ENCODE peak calls at places on chromosomes 7 and 10, in four cellular contexts. One of them, this sample, is unnamed.

GRCh38 chr10:124155781-124156401 is 62.5 kb upstream of the CHST15 start:
- DNase-seq in HCT116: no peak
- DNase-seq in HepG2: no peak
- DNase-seq in GM12878: no peak
- DNase-seq in this sample: no peak

GRCh38 chr7:78959471-78959870 is 494.0 kb downstream of the MAGI2 start:
- DNase-seq in GM12878: no peak
- DNase-seq in HepG2: no peak
- DNase-seq in HCT116: no peak
- DNase-seq in this sample: no peak

GRCh38 chr10:71084061-71084817 is 128.1 kb upstream of the UNC5B start:
- DNase-seq in HCT116: no peak
- DNase-seq in HepG2: no peak
- DNase-seq in GM12878: no peak
- DNase-seq in this sample: no peak

GRCh38 chr10:27564381-27564780 is 60.3 kb downstream of the RAB18 start:
- DNase-seq in HepG2: no peak
- DNase-seq in GM12878: no peak
- DNase-seq in HCT116: no peak
- DNase-seq in this sample: no peak

GRCh38 chr10:103451871-103452713 is at the start of gene CALHM2:
- DNase-seq in HCT116: no peak
- DNase-seq in HepG2: peak; percentile 13
- DNase-seq in GM12878: no peak
- DNase-seq in this sample: no peak

GRCh38 chr10:86387221-86387794 is 20.7 kb upstream of the GRID1 start:
- DNase-seq in GM12878: no peak
- DNase-seq in HCT116: no peak
- DNase-seq in HepG2: no peak
- DNase-seq in this sample: no peak

GRCh38 chr7:152462995-152463713 is 27.4 kb upstream of the KMT2C start:
- DNase-seq in GM12878: no peak
- DNase-seq in HCT116: no peak
- DNase-seq in HepG2: no peak
- DNase-seq in this sample: peak; percentile 38

GRCh38 chr10:79237801-79238520 is 109.3 kb upstream of the PPIF start:
- DNase-seq in HCT116: no peak
- DNase-seq in HepG2: no peak
- DNase-seq in GM12878: no peak
- DNase-seq in this sample: no peak

GRCh38 chr7:107622937-107623336 is 37.7 kb upstream of the SLC26A4 start:
- DNase-seq in GM12878: no peak
- DNase-seq in HepG2: no peak
- DNase-seq in HCT116: no peak
- DNase-seq in this sample: no peak

GRCh38 chr7:31782411-31782991 is 95.5 kb downstream of the PPP1R17 start:
- DNase-seq in HepG2: peak; percentile 47
- DNase-seq in GM12878: peak; percentile 20
- DNase-seq in HCT116: peak; percentile 35
- DNase-seq in this sample: peak; percentile 75

GRCh38 chr10:43978091-43978490 is 329.4 kb upstream of the ZNF32 start:
- DNase-seq in GM12878: no peak
- DNase-seq in HCT116: no peak
- DNase-seq in HepG2: no peak
- DNase-seq in this sample: no peak

GRCh38 chr7:4144801-4145470 is 537.2 kb upstream of the FOXK1 start:
- DNase-seq in HepG2: no peak
- DNase-seq in HCT116: no peak
- DNase-seq in GM12878: no peak
- DNase-seq in this sample: no peak

GRCh38 chr7:77484785-77485184 is 52.3 kb upstream of the PTPN12 start:
- DNase-seq in HCT116: no peak
- DNase-seq in GM12878: no peak
- DNase-seq in HepG2: no peak
- DNase-seq in this sample: no peak

GRCh38 chr10:98344589-98345038 is 70.4 kb downstream of the PYROXD2 start:
- DNase-seq in HCT116: no peak
- DNase-seq in HepG2: no peak
- DNase-seq in GM12878: no peak
- DNase-seq in this sample: no peak

GRCh38 chr10:33273295-33274002 is 61.0 kb downstream of the NRP1 start:
- DNase-seq in GM12878: no peak
- DNase-seq in HepG2: peak; percentile 36
- DNase-seq in HCT116: no peak
- DNase-seq in this sample: no peak

GRCh38 chr7:81111358-81111757 is 192.5 kb upstream of the SEMA3C start:
- DNase-seq in HCT116: peak; percentile 13
- DNase-seq in HepG2: no peak
- DNase-seq in GM12878: no peak
- DNase-seq in this sample: no peak

GRCh38 chr10:42988517-42989395 is 88.1 kb upstream of the RET start:
- DNase-seq in HCT116: no peak
- DNase-seq in HepG2: no peak
- DNase-seq in GM12878: no peak
- DNase-seq in this sample: no peak

GRCh38 chr10:124058346-124059003 is 34.9 kb downstream of the CHST15 start:
- DNase-seq in HCT116: no peak
- DNase-seq in HepG2: no peak
- DNase-seq in GM12878: no peak
- DNase-seq in this sample: no peak

GRCh38 chr10:30763933-30764332 is 134.4 kb upstream of the LYZL2 start:
- DNase-seq in GM12878: no peak
- DNase-seq in HepG2: no peak
- DNase-seq in HCT116: no peak
- DNase-seq in this sample: no peak

GRCh38 chr7:16212610-16213009 is 208.7 kb downstream of the CRPPA start:
- DNase-seq in HCT116: no peak
- DNase-seq in HepG2: no peak
- DNase-seq in GM12878: no peak
- DNase-seq in this sample: no peak

GRCh38 chr7:94382746-94383145 is 11.9 kb upstream of the COL1A2 start:
- DNase-seq in GM12878: no peak
- DNase-seq in HepG2: no peak
- DNase-seq in HCT116: no peak
- DNase-seq in this sample: no peak

GRCh38 chr10:12950583-12951128 is 50.9 kb downstream of the CCDC3 start:
- DNase-seq in HCT116: no peak
- DNase-seq in GM12878: no peak
- DNase-seq in HepG2: no peak
- DNase-seq in this sample: no peak

GRCh38 chr7:95396136-95397032 is at the start of gene PON3:
- DNase-seq in GM12878: no peak
- DNase-seq in HepG2: peak; percentile 68
- DNase-seq in HCT116: peak; percentile 22
- DNase-seq in this sample: no peak

GRCh38 chr10:13773496-13774170 is 186.9 kb downstream of the PRPF18 start:
- DNase-seq in HCT116: no peak
- DNase-seq in GM12878: no peak
- DNase-seq in HepG2: no peak
- DNase-seq in this sample: no peak

GRCh38 chr10:114304017-114304565 is 65.0 kb downstream of the VWA2 start:
- DNase-seq in GM12878: peak; percentile 67
- DNase-seq in HCT116: peak; percentile 85
- DNase-seq in HepG2: peak; percentile 62
- DNase-seq in this sample: peak; percentile 60

GRCh38 chr7:22702516-22702915 is 24.5 kb upstream of the IL6 start:
- DNase-seq in HCT116: no peak
- DNase-seq in HepG2: no peak
- DNase-seq in GM12878: no peak
- DNase-seq in this sample: no peak

GRCh38 chr7:47327698-47328391 is 254.1 kb downstream of the TNS3 start:
- DNase-seq in HCT116: no peak
- DNase-seq in GM12878: no peak
- DNase-seq in HepG2: no peak
- DNase-seq in this sample: peak; percentile 77

GRCh38 chr7:36032362-36032818 is 120.7 kb upstream of the EEPD1 start:
- DNase-seq in HepG2: no peak
- DNase-seq in HCT116: no peak
- DNase-seq in GM12878: no peak
- DNase-seq in this sample: no peak

GRCh38 chr10:102118867-102119266 is 1.3 kb downstream of the LDB1 start:
- DNase-seq in HepG2: no peak
- DNase-seq in HCT116: no peak
- DNase-seq in GM12878: no peak
- DNase-seq in this sample: no peak

GRCh38 chr10:86795353-86795752 is 38.9 kb downstream of the BMPR1A start:
- DNase-seq in GM12878: no peak
- DNase-seq in HCT116: peak; percentile 34
- DNase-seq in HepG2: peak; percentile 12
- DNase-seq in this sample: peak; percentile 33

GRCh38 chr7:99381664-99382075 is 7.1 kb downstream of the ARPC1B start:
- DNase-seq in HCT116: no peak
- DNase-seq in HepG2: peak; percentile 48
- DNase-seq in GM12878: no peak
- DNase-seq in this sample: no peak

GRCh38 chr10:13417459-13418126 is 69.5 kb upstream of the SEPHS1 start:
- DNase-seq in HCT116: no peak
- DNase-seq in GM12878: no peak
- DNase-seq in HepG2: no peak
- DNase-seq in this sample: no peak

GRCh38 chr10:27482984-27483956 is 20.8 kb upstream of the RAB18 start:
- DNase-seq in HepG2: no peak
- DNase-seq in GM12878: no peak
- DNase-seq in HCT116: no peak
- DNase-seq in this sample: no peak

GRCh38 chr7:142603870-142604448 is 145.3 kb upstream of the PRSS1 start:
- DNase-seq in HepG2: peak; percentile 52
- DNase-seq in GM12878: no peak
- DNase-seq in HCT116: peak; percentile 53
- DNase-seq in this sample: peak; percentile 47

GRCh38 chr7:38502289-38502688 is 128.9 kb downstream of the AMPH start:
- DNase-seq in GM12878: no peak
- DNase-seq in HepG2: no peak
- DNase-seq in HCT116: no peak
- DNase-seq in this sample: no peak

GRCh38 chr10:79188154-79188763 is 119.5 kb downstream of the ZMIZ1 start:
- DNase-seq in HCT116: no peak
- DNase-seq in HepG2: peak; percentile 78
- DNase-seq in GM12878: no peak
- DNase-seq in this sample: no peak

GRCh38 chr10:58237014-58237830 is 30.5 kb downstream of the IPMK start:
- DNase-seq in GM12878: no peak
- DNase-seq in HepG2: peak; percentile 78
- DNase-seq in HCT116: peak; percentile 59
- DNase-seq in this sample: no peak

GRCh38 chr10:77436257-77436780 is 201.3 kb downstream of the KCNMA1 start:
- DNase-seq in HepG2: no peak
- DNase-seq in GM12878: no peak
- DNase-seq in HCT116: no peak
- DNase-seq in this sample: no peak

GRCh38 chr7:45088146-45088701 is 545 bp downstream of the NACAD start:
- DNase-seq in HepG2: no peak
- DNase-seq in HCT116: no peak
- DNase-seq in GM12878: no peak
- DNase-seq in this sample: no peak
- TF ChIP-seq YY1 in HepG2: no peak
- TF ChIP-seq YY1 in HCT116: no peak
- TF ChIP-seq YY1 in GM12878: no peak
- TF ChIP-seq YY1 in this sample: no peak

GRCh38 chr10:782751-783648 is 93.5 kb upstream of the DIP2C start:
- DNase-seq in HepG2: no peak
- DNase-seq in HCT116: no peak
- DNase-seq in GM12878: no peak
- DNase-seq in this sample: no peak

GRCh38 chr10:785539-786214 is 96.2 kb upstream of the DIP2C start:
- DNase-seq in GM12878: no peak
- DNase-seq in HCT116: no peak
- DNase-seq in HepG2: no peak
- DNase-seq in this sample: no peak

GRCh38 chr10:786666-787512 is 97.4 kb upstream of the DIP2C start:
- DNase-seq in HepG2: no peak
- DNase-seq in GM12878: no peak
- DNase-seq in HCT116: no peak
- DNase-seq in this sample: no peak

GRCh38 chr10:784377-784758 is 94.9 kb upstream of the DIP2C start:
- DNase-seq in GM12878: no peak
- DNase-seq in HepG2: no peak
- DNase-seq in HCT116: peak; percentile 16
- DNase-seq in this sample: no peak

DNA sequence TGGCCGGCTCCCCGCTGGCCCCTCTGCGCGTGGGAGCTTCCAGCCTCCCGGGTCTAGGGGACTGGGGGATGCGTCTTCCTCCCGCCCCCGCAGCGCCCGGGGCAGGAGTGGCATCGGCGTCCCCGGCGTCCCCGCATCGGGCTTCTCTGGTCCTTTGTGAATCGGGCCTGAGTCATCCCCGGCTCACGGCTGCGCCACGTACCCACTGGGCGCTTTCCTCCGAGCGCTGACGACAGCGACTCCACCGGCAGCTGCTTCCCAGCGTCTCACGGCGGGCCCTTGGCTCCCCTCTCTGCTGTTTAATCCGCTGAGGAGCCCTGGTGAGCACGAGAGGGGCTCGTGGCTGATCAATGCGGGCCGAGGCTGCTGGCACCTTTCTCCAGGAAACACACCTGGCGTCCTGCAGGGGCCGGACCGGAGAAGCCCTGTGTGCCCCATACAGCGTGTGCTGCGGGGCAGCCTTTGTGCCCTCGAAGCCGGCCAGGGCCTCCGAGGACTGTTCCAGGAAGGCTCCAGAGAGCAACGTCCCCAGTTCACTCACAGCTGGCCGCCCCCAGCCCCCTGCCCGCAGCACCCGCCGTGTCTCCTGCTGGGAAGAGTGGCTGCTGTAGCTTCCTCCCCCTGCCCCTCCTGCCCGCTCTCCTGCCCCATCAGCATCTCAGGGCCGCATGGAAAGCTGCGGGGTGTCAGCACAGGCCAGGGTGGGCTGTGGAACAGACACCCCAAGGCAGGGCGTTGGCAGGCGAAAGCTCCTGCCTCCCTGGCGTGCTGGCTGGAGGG is 95.5 kb upstream of the DIP2C start:
- DNase-seq in GM12878: no peak
- DNase-seq in HCT116: peak; percentile 58
- DNase-seq in HepG2: no peak
- DNase-seq in this sample: no peak
- TF ChIP-seq YY1 in GM12878: no peak
- TF ChIP-seq YY1 in HCT116: peak; percentile 9
- TF ChIP-seq YY1 in HepG2: no peak
- TF ChIP-seq YY1 in this sample: no peak

DNA sequence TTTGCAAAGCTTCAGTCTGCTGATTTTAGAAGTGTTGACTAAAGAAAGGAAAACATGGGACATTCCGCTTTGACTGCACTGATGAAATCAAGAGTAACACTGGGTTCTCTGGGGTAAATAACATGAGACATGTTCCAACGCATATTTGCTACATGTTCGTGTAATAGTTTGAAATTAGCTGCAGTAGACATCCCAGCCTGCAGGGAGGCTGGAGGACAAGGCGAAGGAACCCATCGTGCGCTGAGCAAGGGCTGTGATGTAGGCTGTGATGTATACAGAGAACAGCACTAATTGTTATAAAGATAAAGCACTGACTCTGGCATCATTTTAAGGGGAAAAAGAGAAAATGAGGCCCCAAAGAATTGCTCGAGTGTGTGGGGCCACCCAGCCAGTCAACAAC is 40.3 kb downstream of the SFMBT2 start:
- DNase-seq in GM12878: no peak
- DNase-seq in HCT116: no peak
- DNase-seq in HepG2: no peak
- DNase-seq in this sample: no peak
- TF ChIP-seq YY1 in GM12878: no peak
- TF ChIP-seq YY1 in HCT116: no peak
- TF ChIP-seq YY1 in HepG2: no peak
- TF ChIP-seq YY1 in this sample: no peak

GRCh38 chr7:117381357-117381756 is 45.9 kb downstream of the ASZ1 start:
- DNase-seq in HepG2: no peak
- DNase-seq in GM12878: no peak
- DNase-seq in HCT116: no peak
- DNase-seq in this sample: no peak
- TF ChIP-seq YY1 in HepG2: no peak
- TF ChIP-seq YY1 in GM12878: no peak
- TF ChIP-seq YY1 in HCT116: no peak
- TF ChIP-seq YY1 in this sample: no peak

This sample was measured in NT2/D1.